ENCODE peak calls at places on chromosomes 4 and X, in six cellular contexts. One of them, this sample, is unnamed.

GRCh38 chrX:15769300-15769954 is 20.9 kb upstream of the ZRSR2 start:
- DNase-seq in aorta: no peak
- DNase-seq in transverse colon: no peak
- DNase-seq in heart left ventricle: no peak
- DNase-seq in breast epithelium: no peak
- DNase-seq in tibial artery: no peak
- DNase-seq in this sample: no peak

GRCh38 chrX:140141444-140142029 is 176.2 kb upstream of the CXorf66 start:
- DNase-seq in heart left ventricle: no peak
- DNase-seq in breast epithelium: no peak
- DNase-seq in aorta: no peak
- DNase-seq in tibial artery: no peak
- DNase-seq in transverse colon: peak
- DNase-seq in this sample: no peak

GRCh38 chr4:10180927-10181744 is 64.5 kb upstream of the WDR1 start:
- DNase-seq in tibial artery: no peak
- DNase-seq in heart left ventricle: peak
- DNase-seq in transverse colon: no peak
- DNase-seq in aorta: no peak
- DNase-seq in breast epithelium: no peak
- DNase-seq in this sample: no peak

GRCh38 chrX:154460326-154460725 is 2.2 kb downstream of the PLXNA3 start:
- DNase-seq in aorta: no peak
- DNase-seq in tibial artery: no peak
- DNase-seq in heart left ventricle: no peak
- DNase-seq in transverse colon: no peak
- DNase-seq in breast epithelium: no peak
- DNase-seq in this sample: no peak

GRCh38 chr4:13215560-13215959 is 268.6 kb downstream of the RAB28 start:
- DNase-seq in tibial artery: no peak
- DNase-seq in transverse colon: no peak
- DNase-seq in breast epithelium: no peak
- DNase-seq in aorta: no peak
- DNase-seq in heart left ventricle: no peak
- DNase-seq in this sample: no peak

GRCh38 chr4:6272863-6273660 is 3.4 kb downstream of the WFS1 start:
- DNase-seq in tibial artery: no peak
- DNase-seq in heart left ventricle: no peak
- DNase-seq in breast epithelium: no peak
- DNase-seq in aorta: no peak
- DNase-seq in transverse colon: no peak
- DNase-seq in this sample: no peak

GRCh38 chr4:17561195-17561909 is 15.6 kb upstream of the LAP3 start:
- DNase-seq in aorta: no peak
- DNase-seq in breast epithelium: no peak
- DNase-seq in tibial artery: no peak
- DNase-seq in heart left ventricle: no peak
- DNase-seq in transverse colon: no peak
- DNase-seq in this sample: no peak

GRCh38 chr4:124596811-124597210 is 115.7 kb downstream of the ANKRD50 start:
- DNase-seq in tibial artery: no peak
- DNase-seq in aorta: no peak
- DNase-seq in transverse colon: no peak
- DNase-seq in heart left ventricle: no peak
- DNase-seq in breast epithelium: no peak
- DNase-seq in this sample: no peak

GRCh38 chrX:55702611-55703010 is 14.9 kb upstream of the RRAGB start:
- DNase-seq in aorta: no peak
- DNase-seq in transverse colon: no peak
- DNase-seq in tibial artery: no peak
- DNase-seq in breast epithelium: no peak
- DNase-seq in heart left ventricle: no peak
- DNase-seq in this sample: no peak

DNA sequence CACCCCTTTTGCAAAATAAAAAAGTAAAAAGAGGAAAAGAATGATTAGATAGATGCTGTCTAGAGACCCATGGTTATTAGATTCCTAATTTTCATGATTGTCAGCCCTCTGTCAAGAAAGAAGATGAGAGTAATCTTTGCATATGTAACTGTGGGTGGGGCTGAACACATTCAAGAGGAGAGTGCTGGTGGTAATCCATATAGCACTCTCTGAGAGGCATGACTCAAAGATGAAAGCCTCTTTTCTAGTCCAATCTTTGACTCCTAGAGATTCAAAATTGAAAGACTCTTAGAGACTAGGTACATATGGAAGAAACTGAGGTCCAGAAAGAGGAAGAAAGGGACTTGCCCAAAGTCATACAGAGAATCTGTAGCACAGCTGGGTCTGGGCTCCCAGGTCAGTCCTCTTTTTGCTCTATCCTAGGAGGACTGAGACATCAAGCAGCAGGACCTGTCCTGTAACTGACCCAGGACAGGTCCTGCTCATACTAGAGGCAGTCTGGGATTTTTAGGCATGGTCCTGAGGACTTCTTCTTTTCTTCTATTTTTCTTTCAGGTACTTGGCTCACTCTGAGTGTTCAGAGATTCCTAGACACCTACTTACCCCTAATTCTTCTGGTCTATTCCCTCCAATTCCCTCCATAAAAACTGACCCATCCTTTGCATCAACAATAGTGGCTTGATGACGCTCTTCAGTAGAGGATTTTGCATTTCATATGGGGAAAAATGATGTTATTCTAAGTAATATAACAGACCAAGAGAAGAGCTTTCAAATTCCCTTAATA is 23.8 kb downstream of the VSIG4 start:
- DNase-seq in aorta: no peak
- DNase-seq in transverse colon: no peak
- DNase-seq in tibial artery: no peak
- DNase-seq in heart left ventricle: no peak
- DNase-seq in breast epithelium: no peak
- DNase-seq in this sample: no peak
- H3K27ac ChIP-seq in aorta: no peak
- H3K27ac ChIP-seq in transverse colon: no peak
- H3K27ac ChIP-seq in tibial artery: no peak
- H3K27ac ChIP-seq in heart left ventricle: no peak
- H3K27ac ChIP-seq in breast epithelium: no peak
- H3K27ac ChIP-seq in this sample: no peak

DNA sequence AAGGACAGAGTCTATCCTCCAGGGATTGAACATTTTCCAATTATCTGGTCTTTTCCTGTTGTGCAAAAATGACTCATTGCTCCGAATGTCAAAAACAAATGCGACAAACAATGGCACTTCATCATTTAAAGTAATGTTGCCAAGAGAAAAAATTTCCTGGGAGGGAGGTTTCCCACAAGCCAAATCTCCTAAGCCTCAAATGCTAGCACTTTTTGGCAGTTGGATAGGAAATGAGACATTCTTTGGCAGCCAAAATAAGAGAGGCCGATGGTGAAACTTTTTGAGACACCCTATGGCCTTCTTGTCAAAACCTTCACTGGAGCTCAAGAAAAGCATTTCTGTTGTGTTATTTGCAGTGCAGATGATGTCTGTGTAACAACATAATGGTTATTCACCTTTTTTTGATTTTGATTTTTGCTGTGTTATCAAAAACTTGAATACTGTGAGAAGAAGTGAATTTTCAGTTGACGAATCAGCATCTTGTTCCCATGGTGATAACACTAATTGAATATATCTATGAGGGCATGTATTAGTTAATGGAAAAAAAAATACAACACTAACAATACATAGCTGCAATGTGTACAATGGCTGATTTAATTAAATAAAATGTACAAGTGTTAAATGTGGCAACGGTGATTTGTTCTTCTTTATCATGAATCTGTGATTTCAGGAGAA is 333.8 kb downstream of the ANK2 start:
- DNase-seq in heart left ventricle: no peak
- DNase-seq in breast epithelium: no peak
- DNase-seq in transverse colon: no peak
- DNase-seq in tibial artery: no peak
- DNase-seq in aorta: no peak
- DNase-seq in this sample: no peak
- H3K27ac ChIP-seq in heart left ventricle: peak
- H3K27ac ChIP-seq in breast epithelium: peak
- H3K27ac ChIP-seq in transverse colon: no peak
- H3K27ac ChIP-seq in tibial artery: no peak
- H3K27ac ChIP-seq in aorta: no peak
- H3K27ac ChIP-seq in this sample: no peak

GRCh38 chrX:47539860-47540259 is 21.1 kb upstream of the ARAF start:
- DNase-seq in heart left ventricle: no peak
- DNase-seq in aorta: no peak
- DNase-seq in breast epithelium: no peak
- DNase-seq in tibial artery: no peak
- DNase-seq in transverse colon: no peak
- DNase-seq in this sample: no peak
- H3K27ac ChIP-seq in heart left ventricle: peak
- H3K27ac ChIP-seq in aorta: peak
- H3K27ac ChIP-seq in breast epithelium: no peak
- H3K27ac ChIP-seq in tibial artery: peak
- H3K27ac ChIP-seq in transverse colon: peak
- H3K27ac ChIP-seq in this sample: no peak

DNA sequence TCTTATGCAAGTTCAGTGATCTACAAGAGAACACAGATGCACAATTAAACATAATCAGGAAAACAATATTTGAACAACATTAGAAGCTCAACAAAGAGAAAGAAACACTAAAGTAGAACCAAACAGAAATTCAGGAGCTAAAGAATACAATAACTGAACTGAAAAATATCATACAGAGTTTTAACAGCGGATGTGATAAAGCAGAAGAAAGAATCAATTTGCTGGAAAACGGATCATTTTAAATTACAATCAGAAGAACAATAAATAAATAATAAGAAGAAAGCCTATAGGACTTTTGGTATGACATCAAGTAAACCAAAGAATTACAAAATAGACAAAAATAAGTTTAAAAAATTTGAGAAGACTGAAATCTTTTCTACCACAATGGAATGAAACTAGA is 36.3 kb upstream of the CXCL6 start:
- DNase-seq in transverse colon: no peak
- DNase-seq in heart left ventricle: no peak
- DNase-seq in breast epithelium: no peak
- DNase-seq in tibial artery: no peak
- DNase-seq in aorta: no peak
- DNase-seq in this sample: no peak
- H3K27ac ChIP-seq in transverse colon: no peak
- H3K27ac ChIP-seq in heart left ventricle: no peak
- H3K27ac ChIP-seq in breast epithelium: no peak
- H3K27ac ChIP-seq in tibial artery: no peak
- H3K27ac ChIP-seq in aorta: no peak
- H3K27ac ChIP-seq in this sample: no peak

DNA sequence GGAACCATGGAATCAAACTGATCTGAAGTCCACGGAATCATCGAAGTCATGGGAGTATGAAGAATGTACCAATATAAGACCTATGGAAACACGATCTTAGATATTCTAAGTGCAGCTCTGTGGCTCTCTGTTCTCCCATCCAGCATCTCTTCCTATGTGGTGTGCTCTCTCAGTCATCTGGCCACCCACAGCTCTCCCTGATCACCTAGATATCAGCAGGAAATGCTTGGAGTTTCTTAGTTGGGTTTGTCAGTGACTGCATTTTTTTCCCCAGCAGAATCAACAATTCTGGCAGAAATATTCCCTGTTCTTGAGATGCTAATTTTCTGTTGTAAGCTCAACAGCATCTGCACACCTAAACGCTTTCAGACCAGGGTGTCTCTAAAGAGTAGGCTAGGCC is 94.1 kb downstream of the GC start:
- DNase-seq in aorta: no peak
- DNase-seq in tibial artery: no peak
- DNase-seq in transverse colon: no peak
- DNase-seq in heart left ventricle: no peak
- DNase-seq in breast epithelium: no peak
- DNase-seq in this sample: no peak
- H3K27ac ChIP-seq in aorta: no peak
- H3K27ac ChIP-seq in tibial artery: no peak
- H3K27ac ChIP-seq in transverse colon: no peak
- H3K27ac ChIP-seq in heart left ventricle: no peak
- H3K27ac ChIP-seq in breast epithelium: no peak
- H3K27ac ChIP-seq in this sample: no peak

GRCh38 chrX:18598413-18598812 is 73.5 kb downstream of the RS1 start:
- DNase-seq in transverse colon: no peak
- DNase-seq in tibial artery: no peak
- DNase-seq in breast epithelium: no peak
- DNase-seq in heart left ventricle: no peak
- DNase-seq in aorta: no peak
- DNase-seq in this sample: no peak

GRCh38 chrX:18591834-18592233 is 80.1 kb downstream of the RS1 start:
- DNase-seq in tibial artery: no peak
- DNase-seq in heart left ventricle: no peak
- DNase-seq in breast epithelium: no peak
- DNase-seq in transverse colon: no peak
- DNase-seq in aorta: no peak
- DNase-seq in this sample: no peak

GRCh38 chrX:18596096-18596495 is 75.8 kb downstream of the RS1 start:
- DNase-seq in tibial artery: no peak
- DNase-seq in transverse colon: no peak
- DNase-seq in heart left ventricle: no peak
- DNase-seq in breast epithelium: no peak
- DNase-seq in aorta: no peak
- DNase-seq in this sample: no peak

DNA sequence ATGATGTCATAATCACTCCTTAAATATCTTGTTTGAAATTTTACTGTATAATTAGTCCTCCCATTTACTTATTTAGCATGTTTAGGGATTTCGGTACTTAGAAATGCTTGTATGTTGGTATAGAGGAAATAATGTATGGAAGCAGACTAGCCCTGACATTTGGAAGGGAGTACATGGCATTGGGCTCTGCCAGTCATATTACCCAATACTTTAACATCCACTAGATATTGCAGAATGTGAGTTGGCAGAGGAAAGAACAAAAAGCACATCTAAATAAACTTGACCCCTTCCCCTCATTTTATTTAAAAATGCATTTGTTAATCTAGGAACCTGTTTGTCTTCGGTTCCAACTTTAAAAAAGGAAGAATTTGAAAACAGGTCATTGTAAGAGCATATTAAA is 77.8 kb downstream of the RS1 start:
- DNase-seq in transverse colon: no peak
- DNase-seq in breast epithelium: no peak
- DNase-seq in aorta: no peak
- DNase-seq in heart left ventricle: no peak
- DNase-seq in tibial artery: no peak
- DNase-seq in this sample: no peak
- H3K27ac ChIP-seq in transverse colon: no peak
- H3K27ac ChIP-seq in breast epithelium: no peak
- H3K27ac ChIP-seq in aorta: no peak
- H3K27ac ChIP-seq in heart left ventricle: no peak
- H3K27ac ChIP-seq in tibial artery: no peak
- H3K27ac ChIP-seq in this sample: no peak

GRCh38 chr4:188113156-188113555 is 3.8 kb upstream of the TRIML2 start:
- DNase-seq in transverse colon: no peak
- DNase-seq in breast epithelium: no peak
- DNase-seq in aorta: no peak
- DNase-seq in tibial artery: no peak
- DNase-seq in heart left ventricle: no peak
- DNase-seq in this sample: no peak

GRCh38 chr4:188109157-188109755 is at the start of gene TRIML2:
- DNase-seq in aorta: no peak
- DNase-seq in tibial artery: no peak
- DNase-seq in transverse colon: no peak
- DNase-seq in heart left ventricle: no peak
- DNase-seq in breast epithelium: no peak
- DNase-seq in this sample: no peak

GRCh38 chr4:188107931-188108843 is 1.2 kb downstream of the TRIML2 start:
- DNase-seq in transverse colon: no peak
- DNase-seq in tibial artery: no peak
- DNase-seq in aorta: no peak
- DNase-seq in heart left ventricle: no peak
- DNase-seq in breast epithelium: no peak
- DNase-seq in this sample: no peak

GRCh38 chr4:188110036-188110435 is 633 bp upstream of the TRIML2 start:
- DNase-seq in aorta: no peak
- DNase-seq in transverse colon: no peak
- DNase-seq in breast epithelium: no peak
- DNase-seq in heart left ventricle: no peak
- DNase-seq in tibial artery: no peak
- DNase-seq in this sample: no peak

GRCh38 chr4:188110741-188111458 is 1.5 kb upstream of the TRIML2 start:
- DNase-seq in breast epithelium: no peak
- DNase-seq in tibial artery: no peak
- DNase-seq in transverse colon: no peak
- DNase-seq in aorta: no peak
- DNase-seq in heart left ventricle: no peak
- DNase-seq in this sample: no peak
- H3K27ac ChIP-seq in breast epithelium: no peak
- H3K27ac ChIP-seq in tibial artery: no peak
- H3K27ac ChIP-seq in transverse colon: no peak
- H3K27ac ChIP-seq in aorta: no peak
- H3K27ac ChIP-seq in heart left ventricle: no peak
- H3K27ac ChIP-seq in this sample: no peak